ENCODE peak calls at places on chromosomes 5 and 9, in eight cellular contexts. W, Z, D, T, I, R, F and P are unnamed samples.

GRCh38 chr9:18666987-18667772 is 193.2 kb downstream of the ADAMTSL1 start:
- DNase-seq in W (no peak), Z (no peak), D (no peak), T (no peak), I (no peak), R (no peak), F (peak), P (no peak)

GRCh38 chr9:29212590-29213373 is 1639.5 kb upstream of the C9orf72 start:
- DNase-seq in W (no peak), Z (peak), D (no peak), T (no peak), I (no peak), R (no peak), F (no peak), P (no peak)

GRCh38 chr5:160923927-160924705 is 72.1 kb upstream of the ATP10B start:
- DNase-seq in W (no peak), Z (peak), D (peak), T (no peak), I (no peak), R (no peak), F (no peak), P (no peak)

GRCh38 chr5:72649449-72649848 is 142.2 kb upstream of the ZNF366 start:
- DNase-seq in W (no peak), Z (no peak), D (no peak), T (no peak), I (no peak), R (no peak), F (no peak), P (no peak)

GRCh38 chr5:180071418-180072255 is at the start of gene RNF130:
- DNase-seq in W (peak), Z (peak), D (peak), T (peak), I (peak), R (peak), F (peak), P (peak)

GRCh38 chr9:100602302-100602930 is 24.5 kb downstream of the CAVIN4 start:
- DNase-seq in W (no peak), Z (peak), D (peak), T (peak), I (no peak), R (no peak), F (peak), P (peak)

GRCh38 chr9:68454579-68455334 is 85.9 kb downstream of the TMEM252 start:
- DNase-seq in W (no peak), Z (no peak), D (no peak), T (no peak), I (no peak), R (no peak), F (no peak), P (no peak)

GRCh38 chr5:45454114-45454513 is 242.1 kb downstream of the HCN1 start:
- DNase-seq in W (no peak), Z (peak), D (no peak), T (peak), I (no peak), R (no peak), F (peak), P (peak)

GRCh38 chr9:69554945-69555344 is 117.2 kb downstream of the APBA1 start:
- DNase-seq in W (no peak), Z (no peak), D (no peak), T (peak), I (no peak), R (no peak), F (no peak), P (no peak)

GRCh38 chr5:37983463-37983862 is 143.6 kb upstream of the GDNF start:
- DNase-seq in W (no peak), Z (no peak), D (no peak), T (no peak), I (no peak), R (no peak), F (no peak), P (no peak)

GRCh38 chr5:115241881-115242642 is 20.6 kb downstream of the PGGT1B start:
- DNase-seq in W (no peak), Z (no peak), D (no peak), T (no peak), I (no peak), R (no peak), F (no peak), P (no peak)

GRCh38 chr5:52853573-52854163 is 66.0 kb downstream of the ITGA1 start:
- DNase-seq in W (no peak), Z (no peak), D (no peak), T (peak), I (no peak), R (no peak), F (no peak), P (no peak)

GRCh38 chr5:179214678-179215077 is 130.6 kb downstream of the ADAMTS2 start:
- DNase-seq in W (no peak), Z (no peak), D (no peak), T (no peak), I (no peak), R (no peak), F (no peak), P (no peak)

GRCh38 chr5:43420241-43420640 is 8.1 kb upstream of the CCL28 start:
- DNase-seq in W (no peak), Z (no peak), D (no peak), T (no peak), I (no peak), R (no peak), F (no peak), P (no peak)

GRCh38 chr9:115847245-115847644 is 306.3 kb upstream of the PAPPA start:
- DNase-seq in W (no peak), Z (no peak), D (no peak), T (no peak), I (no peak), R (no peak), F (no peak), P (no peak)

GRCh38 chr9:100341889-100342288 is 10.9 kb downstream of the TEX10 start:
- DNase-seq in W (no peak), Z (no peak), D (no peak), T (no peak), I (no peak), R (no peak), F (no peak), P (no peak)

GRCh38 chr5:98570661-98571181 is 202.7 kb upstream of the RGMB start:
- DNase-seq in W (no peak), Z (no peak), D (no peak), T (no peak), I (no peak), R (no peak), F (no peak), P (no peak)

GRCh38 chr5:142652563-142652962 is 33.3 kb downstream of the FGF1 start:
- DNase-seq in W (no peak), Z (no peak), D (no peak), T (no peak), I (no peak), R (no peak), F (no peak), P (no peak)

GRCh38 chr5:149205625-149206523 is 64.6 kb downstream of the ABLIM3 start:
- DNase-seq in W (no peak), Z (no peak), D (no peak), T (no peak), I (no peak), R (no peak), F (no peak), P (no peak)

GRCh38 chr5:170338933-170339779 is 41.6 kb upstream of the LCP2 start:
- DNase-seq in W (peak), Z (no peak), D (no peak), T (no peak), I (peak), R (peak), F (no peak), P (peak)

GRCh38 chr5:17187401-17187800 is 30.0 kb upstream of the BASP1 start:
- DNase-seq in W (no peak), Z (peak), D (no peak), T (no peak), I (no peak), R (no peak), F (no peak), P (no peak)

GRCh38 chr5:98458004-98458403 is 315.5 kb upstream of the RGMB start:
- DNase-seq in W (no peak), Z (no peak), D (no peak), T (peak), I (no peak), R (no peak), F (no peak), P (no peak)

GRCh38 chr5:160438316-160439204 is 16.9 kb downstream of the PTTG1 start:
- DNase-seq in W (peak), Z (peak), D (peak), T (peak), I (peak), R (no peak), F (peak), P (peak)

GRCh38 chr5:14464661-14465060 is 116.9 kb upstream of the OTULINL start:
- DNase-seq in W (no peak), Z (peak), D (peak), T (no peak), I (no peak), R (no peak), F (peak), P (no peak)

GRCh38 chr5:79853676-79854418 is 137.2 kb downstream of the MTX3 start:
- DNase-seq in W (no peak), Z (no peak), D (no peak), T (no peak), I (no peak), R (peak), F (no peak), P (no peak)

GRCh38 chr5:16953729-16954128 is 17.6 kb upstream of the MYO10 start:
- DNase-seq in W (no peak), Z (no peak), D (no peak), T (no peak), I (no peak), R (no peak), F (no peak), P (no peak)